ENCODE peak calls at places on chromosome 18, in six cellular contexts. X, R, O, C, P and S are unnamed samples.

GRCh38 chr18:79575891-79576685 is 103.5 kb upstream of the CTDP1 start:
- DNase-seq in X (no peak), P (no peak), O (peak), C (peak), R (peak), S (peak)

GRCh38 chr18:23307567-23308295 is 145.4 kb upstream of the RIOK3 start:
- DNase-seq in R (no peak), X (peak), C (no peak), O (no peak), P (no peak), S (no peak)

GRCh38 chr18:51236225-51236624 is 38.7 kb upstream of the MEX3C start:
- DNase-seq in X (peak), C (no peak), P (no peak), O (no peak), R (no peak), S (no peak)

GRCh38 chr18:63318882-63319382 is 637 bp downstream of the BCL2 start:
- DNase-seq in P (no peak), C (no peak), X (no peak), O (no peak), R (no peak), S (no peak)

GRCh38 chr18:76252880-76253279 is 242.2 kb downstream of the ZNF516 start:
- DNase-seq in R (no peak), C (no peak), P (no peak), X (no peak), O (no peak), S (no peak)

GRCh38 chr18:23354625-23355024 is 98.5 kb upstream of the RIOK3 start:
- DNase-seq in C (no peak), R (no peak), X (peak), P (no peak), O (no peak), S (no peak)

GRCh38 chr18:24342347-24342746 is 55.3 kb downstream of the OSBPL1A start:
- DNase-seq in X (no peak), O (no peak), C (peak), P (no peak), R (no peak), S (no peak)

GRCh38 chr18:63320690-63321265 is 1.2 kb upstream of the BCL2 start:
- DNase-seq in P (no peak), R (no peak), C (no peak), X (peak), O (peak), S (peak)

GRCh38 chr18:1929720-1930119 is 641.6 kb downstream of the METTL4 start:
- DNase-seq in X (no peak), C (no peak), R (no peak), P (no peak), O (no peak), S (no peak)

GRCh38 chr18:22639026-22639463 is 221.3 kb upstream of the CTAGE1 start:
- DNase-seq in P (no peak), X (peak), O (no peak), R (no peak), C (peak), S (no peak)

GRCh38 chr18:24003903-24004640 is 10.5 kb upstream of the TTC39C start:
- DNase-seq in P (no peak), C (no peak), X (no peak), O (no peak), R (no peak), S (no peak)

GRCh38 chr18:4233468-4233867 is 221.6 kb downstream of the DLGAP1 start:
- DNase-seq in C (no peak), R (no peak), P (no peak), O (no peak), X (no peak), S (no peak)

GRCh38 chr18:64244571-64244970 is 95.7 kb upstream of the LINC00305 start:
- DNase-seq in R (no peak), X (no peak), C (no peak), P (no peak), O (no peak), S (peak)

GRCh38 chr18:48629730-48630324 is 91.0 kb downstream of the CTIF start:
- DNase-seq in X (peak), O (no peak), P (no peak), R (no peak), C (peak), S (no peak)

GRCh38 chr18:57276720-57277284 is 75.6 kb upstream of the ST8SIA3 start:
- DNase-seq in X (no peak), R (no peak), C (no peak), O (no peak), P (no peak), S (no peak)